ENCODE peak calls at places on chromosomes 1 and 21, in eight cellular contexts. W is neural progenitor cell, B is GM23338, L is HCT116, R is MM.1S, X is PC-3, U is OCI-LY7, M is SK-N-SH. H is an unnamed sample.

GRCh38 chr1:12525311-12526181 is 92.5 kb downstream of the DHRS3 start:
- DNase-seq in L (no peak), B (no peak), U (no peak), M (no peak), X (peak), W (no peak), R (no peak), H (peak)

GRCh38 chr21:33261635-33262034 is 4.5 kb upstream of the IL10RB start:
- DNase-seq in R (peak), U (peak), X (no peak), B (no peak), M (no peak), L (no peak), W (no peak), H (no peak)

GRCh38 chr21:44434936-44435635 is 20.2 kb upstream of the LRRC3 start:
- DNase-seq in B (no peak), M (no peak), W (no peak), L (no peak), X (no peak), U (no peak), R (no peak), H (no peak)

GRCh38 chr1:222314839-222315238 is 233.1 kb downstream of the HHIPL2 start:
- DNase-seq in W (no peak), U (no peak), L (no peak), R (no peak), M (no peak), B (no peak), X (no peak), H (no peak)

GRCh38 chr1:93814059-93814794 is 64.8 kb downstream of the DNTTIP2 start:
- DNase-seq in R (peak), X (peak), M (peak), B (peak), W (peak), U (peak), L (peak), H (peak)

GRCh38 chr1:54602559-54602958 is 20.8 kb downstream of the FAM151A start:
- DNase-seq in M (no peak), X (no peak), W (no peak), U (no peak), L (no peak), R (no peak), B (no peak), H (no peak)

GRCh38 chr1:12049625-12050024 is 13.5 kb upstream of the TNFRSF8 start:
- DNase-seq in R (no peak), B (peak), W (no peak), U (no peak), M (no peak), X (no peak), L (no peak), H (no peak)

GRCh38 chr21:32131960-32132359 is 146.9 kb downstream of the MIS18A start:
- DNase-seq in L (no peak), M (no peak), R (no peak), U (no peak), B (no peak), X (peak), W (no peak), H (peak)

GRCh38 chr1:9086060-9086459 is 16.6 kb upstream of the SLC2A5 start:
- DNase-seq in W (no peak), L (no peak), B (no peak), M (no peak), U (no peak), X (no peak), R (no peak), H (no peak)

GRCh38 chr1:9146156-9146555 is 17.3 kb upstream of the GPR157 start:
- DNase-seq in B (no peak), W (no peak), U (no peak), M (no peak), L (no peak), R (no peak), X (no peak), H (no peak)

GRCh38 chr1:1678581-1679380 is 13.8 kb downstream of the SLC35E2B start:
- DNase-seq in W (no peak), L (no peak), R (peak), B (peak), M (peak), X (peak), U (peak), H (peak)

GRCh38 chr21:36699026-36699545 is at the start of gene SIM2:
- DNase-seq in M (peak), R (no peak), B (peak), U (no peak), W (peak), L (peak), X (peak), H (no peak)

GRCh38 chr1:181036107-181036843 is 2.5 kb downstream of the MR1 start:
- DNase-seq in W (no peak), M (no peak), X (no peak), R (no peak), B (no peak), U (no peak), L (no peak), H (no peak)

GRCh38 chr1:198542632-198543031 is 2.2 kb upstream of the ATP6V1G3 start:
- DNase-seq in B (no peak), M (no peak), R (no peak), L (no peak), U (no peak), W (no peak), X (no peak), H (no peak)

GRCh38 chr1:97089223-97089622 is 367.6 kb downstream of the PTBP2 start:
- DNase-seq in L (no peak), U (no peak), B (no peak), W (no peak), X (no peak), R (peak), M (no peak), H (no peak)

DNA sequence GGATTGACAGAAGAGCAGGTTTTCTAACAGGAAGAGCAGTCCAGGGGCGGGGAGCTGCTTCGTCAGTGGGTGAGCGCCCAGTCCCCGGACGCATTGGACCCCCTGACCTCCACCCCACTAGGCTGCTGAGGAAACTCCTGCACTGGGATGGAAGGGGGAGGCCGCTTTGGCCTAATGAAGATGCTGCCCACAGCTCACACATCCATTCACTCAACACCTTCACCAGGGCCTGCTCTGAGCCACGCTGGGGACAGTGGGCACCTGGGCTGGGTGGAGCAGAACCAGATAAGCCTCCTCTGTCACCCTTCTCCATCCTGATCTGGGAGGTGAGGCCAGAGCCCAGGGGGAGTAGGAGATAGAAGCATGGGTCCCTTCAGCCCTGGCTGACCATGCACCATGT is 13.3 kb downstream of the LRP8 start:
- DNase-seq in L (no peak), U (no peak), W (no peak), X (no peak), B (no peak), M (peak), R (no peak), H (no peak)
- TF ChIP-seq CTCF in L (no peak), U (no peak), W (no peak), X (no peak), B (no peak), M (no peak), R (no peak), H (no peak)

GRCh38 chr1:2936568-2937515 is 84.4 kb upstream of the ACTRT2 start:
- DNase-seq in B (no peak), R (no peak), X (no peak), M (no peak), L (no peak), W (no peak), U (no peak), H (no peak)

GRCh38 chr1:2939041-2939552 is 82.2 kb upstream of the ACTRT2 start:
- DNase-seq in X (no peak), W (no peak), L (no peak), M (no peak), U (no peak), R (no peak), B (no peak), H (no peak)

GRCh38 chr1:2940178-2940577 is 81.1 kb upstream of the ACTRT2 start:
- DNase-seq in X (no peak), U (no peak), B (no peak), M (no peak), L (no peak), R (no peak), W (no peak), H (no peak)

GRCh38 chr1:2935766-2936390 is 85.4 kb upstream of the ACTRT2 start:
- DNase-seq in L (no peak), W (no peak), B (no peak), U (no peak), M (no peak), X (no peak), R (no peak), H (no peak)

DNA sequence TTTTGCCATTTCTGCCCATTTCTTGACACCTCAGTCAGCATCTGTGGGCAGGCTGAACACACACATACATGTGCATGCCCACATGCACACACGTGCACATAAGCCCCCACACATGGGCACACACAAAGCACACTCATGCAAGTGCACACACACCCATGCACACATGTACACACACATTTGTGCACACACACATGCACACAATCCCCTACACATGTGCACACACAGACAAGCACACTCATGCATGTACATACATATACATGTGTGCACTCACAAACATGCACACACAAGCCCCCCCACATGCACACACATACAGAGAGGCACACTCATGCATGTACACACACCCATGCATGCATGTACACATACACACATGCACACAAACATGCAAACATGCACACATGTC is 83.5 kb upstream of the ACTRT2 start:
- DNase-seq in B (no peak), L (no peak), W (no peak), M (no peak), X (no peak), U (no peak), R (no peak), H (no peak)
- TF ChIP-seq EZH2phosphoT487 in B (no peak), L (no peak), W (no peak), M (no peak), X (no peak), U (no peak), R (no peak), H (no peak)

GRCh38 chr1:19750882-19751276 is 48.8 kb downstream of the TMCO4 start:
- DNase-seq in B (no peak), X (no peak), L (no peak), M (no peak), U (no peak), W (no peak), R (no peak), H (no peak)
- TF ChIP-seq CTCF in B (no peak), X (no peak), L (no peak), M (no peak), U (no peak), W (no peak), R (no peak), H (no peak)

GRCh38 chr1:6857831-6858230 is 72.6 kb downstream of the CAMTA1 start:
- DNase-seq in R (no peak), U (no peak), W (no peak), L (no peak), X (no peak), M (no peak), B (no peak), H (no peak)
- TF ChIP-seq EZH2phosphoT487 in R (no peak), U (no peak), W (no peak), L (no peak), X (no peak), M (no peak), B (no peak), H (no peak)

DNA sequence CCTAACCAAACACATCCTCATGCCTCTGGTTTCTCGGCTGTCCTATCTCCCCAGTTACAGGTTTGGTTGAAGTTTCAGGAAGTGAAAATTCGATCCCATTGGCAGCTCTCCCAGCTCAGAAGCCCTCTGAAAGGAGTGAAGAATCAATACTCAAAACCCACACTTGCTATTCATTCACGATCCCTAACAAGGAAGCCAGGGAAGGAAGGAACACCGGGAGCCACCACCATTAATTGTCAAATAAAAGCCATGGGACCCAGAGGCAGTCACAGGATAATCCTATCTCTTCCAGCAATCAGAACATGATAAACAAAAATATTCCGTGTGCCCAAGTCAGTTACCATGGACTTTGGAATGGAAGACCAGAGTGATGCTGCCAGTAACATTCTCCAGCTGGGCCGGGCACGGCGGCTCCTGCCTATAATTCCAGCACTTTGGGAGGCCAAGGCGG is 7.0 kb downstream of the TMPRSS2 start:
- DNase-seq in B (no peak), R (no peak), X (no peak), W (no peak), M (no peak), U (no peak), L (no peak), H (peak)
- TF ChIP-seq CTCF in B (no peak), R (no peak), X (no peak), W (no peak), M (no peak), U (no peak), L (no peak), H (no peak)

GRCh38 chr1:191831572-191831971 is 326.7 kb upstream of the RGS18 start:
- DNase-seq in U (peak), W (peak), M (no peak), X (peak), B (peak), L (peak), R (peak), H (no peak)
- TF ChIP-seq EZH2phosphoT487 in U (no peak), W (no peak), M (no peak), X (no peak), B (no peak), L (no peak), R (no peak), H (no peak)

DNA sequence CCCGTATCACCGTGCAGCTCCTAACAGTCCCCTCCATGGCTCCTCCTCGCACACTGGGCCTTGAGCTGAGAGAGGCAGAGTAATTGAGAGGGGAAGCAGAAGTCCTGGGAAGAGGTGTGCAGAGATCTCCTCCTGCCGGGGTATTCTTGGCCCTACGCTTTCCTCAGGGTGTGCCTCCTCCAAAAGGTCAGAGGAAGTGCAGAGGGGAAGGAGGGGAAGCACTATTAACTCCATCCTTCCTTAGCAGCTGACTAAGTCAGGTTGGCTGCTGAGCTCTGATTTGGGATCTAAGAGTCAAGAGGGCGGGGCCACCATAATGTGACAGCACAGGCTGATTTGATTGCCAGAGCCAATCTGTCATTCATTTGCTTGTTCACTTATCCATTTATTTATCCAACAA is 12.3 kb downstream of the ATP2B4 start:
- DNase-seq in W (no peak), X (peak), B (no peak), M (no peak), R (no peak), U (no peak), L (no peak), H (no peak)
- TF ChIP-seq CTCF in W (no peak), X (peak), B (peak), M (no peak), R (no peak), U (no peak), L (peak), H (no peak)

GRCh38 chr1:24849653-24850295 is 80.3 kb downstream of the RUNX3 start:
- DNase-seq in U (peak), X (peak), W (peak), L (no peak), B (peak), R (no peak), M (no peak), H (peak)
- TF ChIP-seq EZH2phosphoT487 in U (no peak), X (no peak), W (no peak), L (no peak), B (no peak), R (no peak), M (no peak), H (no peak)

DNA sequence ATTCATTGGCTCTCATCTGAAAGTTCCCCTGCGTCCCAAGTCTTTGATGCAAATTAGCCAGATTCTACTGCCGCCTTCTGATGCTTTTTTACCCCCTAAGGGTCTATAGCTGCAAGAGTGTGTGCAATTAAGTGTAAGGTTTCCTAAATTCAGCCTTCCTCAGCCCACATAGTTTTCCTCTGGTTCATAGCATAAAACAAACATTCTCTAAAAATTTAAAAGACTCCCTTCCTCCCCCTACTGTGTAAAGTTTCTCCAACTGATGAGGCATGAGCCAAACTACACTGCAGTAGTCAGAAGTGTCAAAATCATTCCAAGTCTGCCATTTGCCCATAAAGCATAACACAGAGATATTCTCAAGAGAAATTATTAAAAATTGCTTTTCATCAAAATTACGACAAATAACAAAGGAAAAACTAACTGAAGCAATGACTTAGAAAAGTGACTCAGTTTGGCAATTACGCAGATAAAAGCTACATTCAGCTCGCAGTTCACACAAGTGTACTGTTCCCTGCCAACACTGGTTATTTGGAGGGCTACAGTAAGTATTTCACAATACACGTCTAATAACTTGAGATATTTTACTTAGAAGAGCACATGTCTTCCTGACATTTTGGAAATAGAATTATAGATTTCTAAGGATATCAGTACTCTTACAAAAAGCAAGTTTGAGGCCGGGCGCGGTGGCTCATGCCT is 15.4 kb downstream of the KCNH1 start:
- DNase-seq in U (no peak), L (no peak), B (no peak), M (no peak), W (no peak), X (peak), R (no peak), H (no peak)
- TF ChIP-seq CTCF in U (no peak), L (no peak), B (no peak), M (no peak), W (no peak), X (peak), R (no peak), H (no peak)